ENCODE peak calls at places on chromosomes 13 and 19, in eight cellular contexts. A is ovary, I is heart left ventricle, Z is esophagus muscularis mucosa, S is GM12878, V is gastrocnemius medialis, Q is uterus, X is stomach. E is an unnamed sample. For H3K27me3, the result is how much of the 10 kb centered on the place peaks cover.

GRCh38 chr13:67273001-67273400 is 42.9 kb upstream of the PCDH9 start:
- DNase-seq in I (no peak), X (no peak), S (no peak), V (no peak), A (no peak), Q (no peak), Z (no peak), E (no peak)

GRCh38 chr13:24888291-24888931 is 124.4 kb downstream of the RNF17 start:
- DNase-seq in A (no peak), Z (peak), V (no peak), I (no peak), S (peak), Q (no peak), X (no peak), E (no peak)

GRCh38 chr19:51093066-51093465 is 10.4 kb upstream of the KLK14 start:
- DNase-seq in I (no peak), Q (no peak), V (no peak), X (no peak), S (no peak), A (no peak), Z (no peak), E (no peak)

GRCh38 chr13:110576736-110577476 is 15.4 kb upstream of the RAB20 start:
- DNase-seq in A (no peak), S (no peak), I (no peak), X (peak), Z (no peak), Q (no peak), V (no peak), E (peak)

GRCh38 chr19:19606021-19606420 is 12.5 kb downstream of the PBX4 start:
- DNase-seq in Q (no peak), A (no peak), V (no peak), I (no peak), Z (no peak), X (peak), S (no peak), E (no peak)

GRCh38 chr13:25840261-25840660 is 211.6 kb downstream of the SHISA2 start:
- DNase-seq in X (no peak), S (no peak), Z (no peak), Q (no peak), V (no peak), A (no peak), I (no peak), E (no peak)

GRCh38 chr19:23436318-23436717 is 41.0 kb upstream of the ZNF91 start:
- DNase-seq in S (no peak), A (no peak), Z (no peak), Q (no peak), V (no peak), I (no peak), X (no peak), E (no peak)

GRCh38 chr19:32166238-32166637 is 179.2 kb upstream of the ZNF507 start:
- DNase-seq in X (no peak), V (no peak), S (no peak), Q (no peak), A (no peak), I (no peak), Z (peak), E (no peak)

GRCh38 chr13:31980842-31981241 is 50.7 kb upstream of the FRY start:
- DNase-seq in X (no peak), A (no peak), Z (no peak), Q (no peak), I (no peak), S (no peak), V (no peak), E (no peak)

GRCh38 chr13:30121666-30122065 is 185.7 kb downstream of the KATNAL1 start:
- DNase-seq in V (no peak), X (no peak), Z (no peak), Q (no peak), S (no peak), I (no peak), A (no peak), E (no peak)

GRCh38 chr19:13781547-13781946 is 7.3 kb downstream of the C19orf53 start:
- DNase-seq in I (peak), X (peak), V (no peak), A (peak), S (no peak), Z (no peak), Q (peak), E (peak)

GRCh38 chr19:16441661-16442071 is 30.1 kb downstream of the EPS15L1 start:
- DNase-seq in I (no peak), Q (no peak), Z (no peak), X (no peak), S (no peak), A (no peak), V (no peak), E (no peak)

GRCh38 chr19:16380943-16381755 is 56.5 kb downstream of the KLF2 start:
- DNase-seq in S (no peak), Z (no peak), V (no peak), A (no peak), X (no peak), Q (no peak), I (no peak), E (peak)

GRCh38 chr13:41944229-41944628 is 16.7 kb downstream of the VWA8 start:
- DNase-seq in I (no peak), S (no peak), Z (no peak), V (no peak), A (no peak), Q (no peak), X (no peak), E (no peak)
- H3K27me3 ChIP-seq in I (under half), S (under half), Z (under half), V (under half), A (under half), Q (under half), X (under half), E (under half)

GRCh38 chr19:1227655-1228054 is 10.2 kb downstream of the CBARP start:
- DNase-seq in I (no peak), X (peak), V (no peak), Z (no peak), Q (no peak), A (no peak), S (no peak), E (no peak)

GRCh38 chr19:1227313-1227626 is 10.5 kb downstream of the CBARP start:
- DNase-seq in Q (no peak), X (no peak), A (no peak), Z (no peak), V (no peak), S (no peak), I (no peak), E (no peak)

GRCh38 chr19:1225451-1226226 is 12.2 kb downstream of the CBARP start:
- DNase-seq in X (no peak), V (no peak), S (no peak), A (no peak), Q (no peak), Z (no peak), I (no peak), E (no peak)

GRCh38 chr19:1226227-1226518 is 11.6 kb downstream of the CBARP start:
- DNase-seq in S (no peak), X (no peak), Q (no peak), A (no peak), Z (no peak), V (no peak), I (no peak), E (no peak)

GRCh38 chr19:1226522-1227312 is 11.1 kb downstream of the CBARP start:
- DNase-seq in A (no peak), I (no peak), V (no peak), X (no peak), S (no peak), Z (no peak), Q (no peak), E (no peak)
- TF ChIP-seq POLR2A in A (no peak), I (no peak), V (no peak), X (no peak), S (no peak), Z (no peak), Q (no peak), E (no peak)

DNA sequence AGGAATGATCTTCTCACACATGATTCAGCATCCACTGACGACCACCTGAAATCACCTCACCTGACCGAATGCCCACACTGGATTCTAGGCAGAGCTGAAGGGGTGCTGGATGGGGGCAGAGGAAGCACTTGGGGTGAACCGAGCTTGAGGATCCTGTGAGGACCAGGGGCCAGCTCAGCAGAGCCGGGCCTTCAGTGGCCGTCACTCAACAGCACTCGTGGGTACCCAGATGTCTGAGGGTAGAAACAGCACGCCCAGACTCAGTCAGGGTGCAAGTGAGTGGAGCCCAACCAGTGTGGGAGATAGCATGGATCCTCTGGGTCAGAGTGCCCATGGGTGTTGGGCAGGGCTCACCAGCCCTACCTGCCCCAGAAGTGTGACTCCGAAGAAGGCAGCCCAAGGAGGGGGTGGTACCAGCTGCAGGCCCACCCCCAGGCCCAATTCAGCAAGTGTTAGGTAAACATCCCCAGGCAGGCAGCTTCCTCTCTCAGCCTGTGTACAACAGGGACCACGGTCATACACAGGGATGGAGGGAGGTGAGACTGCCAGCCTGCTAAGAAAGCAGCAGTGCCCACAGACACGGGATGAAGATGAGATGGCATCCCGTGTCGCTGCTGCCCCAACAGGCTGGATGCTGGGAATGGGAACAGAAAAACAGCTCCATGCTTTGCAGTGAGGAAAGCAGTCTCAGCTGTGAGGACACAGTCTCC is 16.6 kb downstream of the GJA3 start:
- DNase-seq in I (no peak), S (no peak), Z (no peak), V (no peak), X (no peak), A (no peak), Q (no peak), E (no peak)
- H3K27me3 ChIP-seq in I (half or more), S (under half), Z (under half), V (under half), X (under half), A (under half), Q (under half), E (under half)

GRCh38 chr19:20661150-20661819 is at the start of gene ZNF626:
- DNase-seq in V (peak), I (peak), S (no peak), X (peak), A (peak), Z (peak), Q (peak), E (peak)
- TF ChIP-seq POLR2A in V (peak), I (peak), S (peak), X (peak), A (peak), Z (peak), Q (peak), E (peak)

GRCh38 chr19:2308114-2308556 is at the start of gene LINGO3:
- DNase-seq in A (no peak), Z (no peak), S (no peak), Q (no peak), V (no peak), X (no peak), I (no peak), E (no peak)
- H3K27me3 ChIP-seq in A (under half), Z (under half), S (under half), Q (under half), V (under half), X (under half), I (half or more), E (under half)

DNA sequence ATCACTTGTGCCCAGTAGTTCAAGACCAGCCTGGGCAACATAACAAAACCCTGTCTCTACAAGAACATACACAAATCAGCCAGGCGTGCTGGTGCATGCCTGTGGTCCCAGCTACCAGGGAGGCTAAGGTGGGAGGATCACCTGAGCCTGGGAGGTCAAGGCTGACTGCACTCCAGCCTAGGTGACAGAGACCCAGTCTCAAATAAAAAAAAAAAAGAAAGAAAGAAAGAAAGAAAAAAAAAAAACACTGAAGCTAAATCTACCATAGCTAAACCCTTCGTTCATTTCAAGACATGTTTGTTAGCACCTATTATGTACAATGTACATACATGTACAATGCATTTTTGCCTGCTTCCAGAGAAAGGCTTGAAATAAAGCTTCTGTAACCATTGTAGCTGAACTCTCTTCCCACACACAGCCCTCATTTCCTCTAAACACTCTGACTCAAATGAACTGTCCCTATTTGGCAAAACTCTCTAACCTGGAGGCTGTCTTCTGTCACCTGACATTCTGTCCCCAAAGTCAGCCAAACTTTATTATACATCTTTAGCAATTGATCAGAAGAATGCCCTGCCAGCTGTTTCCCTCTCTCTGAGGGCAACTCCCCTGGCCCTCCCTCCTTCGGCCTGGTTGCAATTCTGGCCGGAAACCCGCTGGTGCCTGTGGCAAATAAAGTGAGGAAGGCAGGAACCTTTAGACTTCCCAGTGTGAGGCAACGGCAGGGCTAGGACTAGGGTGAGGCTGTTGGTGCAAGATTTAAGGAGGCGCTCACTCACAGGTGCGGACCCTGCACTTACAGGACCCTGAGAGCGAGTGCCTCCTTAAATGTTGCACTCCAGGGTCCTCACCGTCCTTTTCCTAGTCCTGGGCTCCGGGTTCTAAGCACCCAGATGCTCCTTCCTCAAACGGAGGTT is 1.8 kb downstream of the ETHE1 start:
- DNase-seq in Q (peak), S (peak), A (peak), V (peak), I (no peak), Z (no peak), X (peak), E (peak)
- TF ChIP-seq POLR2A in Q (no peak), S (no peak), A (no peak), V (no peak), I (no peak), Z (no peak), X (no peak), E (peak)

GRCh38 chr13:83877901-83878300 is 4.4 kb downstream of the SLITRK1 start:
- DNase-seq in V (no peak), Z (no peak), X (no peak), S (no peak), A (no peak), I (no peak), Q (no peak), E (no peak)
- H3K27me3 ChIP-seq in V (under half), Z (under half), X (under half), S (under half), A (under half), I (half or more), Q (under half), E (under half)

GRCh38 chr19:9838324-9838723 is 3.2 kb downstream of the PIN1 start:
- DNase-seq in Q (no peak), Z (no peak), V (no peak), A (no peak), S (no peak), X (no peak), I (no peak), E (no peak)

GRCh38 chr19:9834302-9834725 is 804 bp upstream of the PIN1 start:
- DNase-seq in V (no peak), S (no peak), Z (no peak), X (no peak), A (no peak), I (no peak), Q (no peak), E (no peak)

GRCh38 chr19:9836021-9836420 is 903 bp downstream of the PIN1 start:
- DNase-seq in S (no peak), A (no peak), Q (no peak), I (no peak), V (no peak), X (no peak), Z (no peak), E (no peak)

GRCh38 chr19:9835507-9835949 is 410 bp downstream of the PIN1 start:
- DNase-seq in A (no peak), V (no peak), Z (no peak), X (no peak), S (no peak), Q (no peak), I (no peak), E (no peak)

DNA sequence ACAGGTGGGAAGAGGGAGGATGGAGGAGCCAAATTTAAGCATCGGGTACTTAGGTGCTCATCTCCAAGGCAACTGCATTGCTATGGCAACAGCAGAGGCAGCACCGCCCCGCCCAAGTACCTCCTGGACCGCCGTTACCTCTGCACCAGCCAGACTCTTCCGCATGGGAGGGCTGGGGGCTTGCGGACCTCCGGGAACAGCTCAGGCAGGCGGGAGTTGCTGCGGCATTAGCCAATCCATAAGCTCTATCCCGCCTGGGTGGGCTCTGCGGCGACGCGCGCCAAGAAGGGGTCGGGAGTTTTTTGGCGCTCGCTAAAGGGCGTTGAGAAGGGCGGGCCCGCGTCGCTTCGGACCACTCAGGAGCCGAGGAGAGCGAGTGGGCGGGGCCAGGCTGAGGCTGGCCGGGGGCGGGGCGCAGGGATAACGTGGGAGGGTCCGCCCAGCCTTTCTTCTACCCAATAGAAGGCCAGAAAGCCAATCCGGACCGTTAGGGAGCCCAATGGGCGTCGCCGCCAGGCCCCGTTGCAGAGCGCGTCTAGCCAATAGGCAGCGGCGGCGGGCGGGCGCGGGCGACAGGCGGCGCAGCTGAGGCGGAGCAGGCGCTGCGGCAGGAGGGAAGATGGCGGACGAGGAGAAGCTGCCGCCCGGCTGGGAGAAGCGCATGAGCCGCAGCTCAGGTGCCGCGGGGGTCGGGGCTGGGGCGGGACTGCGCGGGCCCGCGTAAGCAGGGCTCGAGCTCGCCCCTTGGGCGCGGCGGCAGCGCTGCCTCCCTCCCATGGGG is at the start of gene PIN1:
- DNase-seq in X (peak), V (peak), S (peak), Q (peak), A (peak), I (peak), Z (peak), E (peak)
- TF ChIP-seq POLR2A in X (no peak), V (peak), S (peak), Q (peak), A (no peak), I (peak), Z (no peak), E (peak)

GRCh38 chr19:5559804-5560133 is 8.0 kb downstream of the TINCR start:
- DNase-seq in I (no peak), A (no peak), Z (no peak), S (no peak), X (no peak), V (no peak), Q (no peak), E (no peak)

GRCh38 chr19:5557691-5558090 is 10.1 kb downstream of the TINCR start:
- DNase-seq in X (no peak), Z (no peak), S (no peak), A (no peak), Q (no peak), I (no peak), V (no peak), E (no peak)

GRCh38 chr19:5558101-5558621 is 9.6 kb downstream of the TINCR start:
- DNase-seq in A (no peak), S (no peak), I (no peak), X (no peak), Q (no peak), Z (no peak), V (no peak), E (no peak)

GRCh38 chr19:5553892-5554291 is 13.9 kb downstream of the TINCR start:
- DNase-seq in Q (no peak), Z (no peak), X (no peak), S (no peak), V (no peak), I (no peak), A (no peak), E (no peak)

GRCh38 chr19:5554828-5555227 is 12.9 kb downstream of the TINCR start:
- DNase-seq in Q (no peak), X (no peak), V (no peak), A (no peak), I (no peak), S (no peak), Z (no peak), E (no peak)
- H3K27me3 ChIP-seq in Q (under half), X (under half), V (under half), A (under half), I (under half), S (under half), Z (under half), E (under half)